ENCODE peak calls at places on chromosomes 12 and 14, in seven cellular contexts. D is ureter; S is activated T-cell treated with anti-CD3 and anti-CD28 coated beads, Interleukin-2, amount 50 U/mL, for 4 hours; C is BJ; Z is transverse colon; B is dermis blood vessel endothelial cell; K is left lung. T is an unnamed sample.

GRCh38 chr14:88463318-88463717 is 77.9 kb downstream of the SPATA7 start:
- DNase-seq in Z (no peak), S (no peak), B (peak), C (no peak), K (no peak), D (no peak), T (no peak)

GRCh38 chr12:117105902-117106301 is 6.7 kb upstream of the TESC start:
- DNase-seq in Z (peak), S (peak), D (no peak), K (no peak), B (no peak), C (no peak), T (no peak)

GRCh38 chr12:27817761-27818160 is 37.7 kb upstream of the MANSC4 start:
- DNase-seq in D (no peak), S (no peak), Z (no peak), B (no peak), K (no peak), C (no peak), T (no peak)

GRCh38 chr14:76104802-76105355 is 46.8 kb upstream of the GPATCH2L start:
- DNase-seq in S (no peak), C (no peak), D (no peak), Z (no peak), K (no peak), B (no peak), T (no peak)

GRCh38 chr14:50085570-50086315 is 30.6 kb downstream of the VCPKMT start:
- DNase-seq in S (no peak), Z (no peak), C (no peak), D (no peak), B (no peak), K (no peak), T (no peak)

GRCh38 chr14:91371011-91371989 is 46.3 kb downstream of the CCDC88C start:
- DNase-seq in C (no peak), D (no peak), S (no peak), K (no peak), B (no peak), Z (no peak), T (no peak)

GRCh38 chr14:88166616-88167015 is 156.5 kb downstream of the KCNK10 start:
- DNase-seq in C (no peak), S (no peak), K (no peak), Z (no peak), D (no peak), B (no peak), T (peak)

GRCh38 chr14:75046899-75047298 is 4.4 kb downstream of the MLH3 start:
- DNase-seq in B (no peak), C (no peak), D (no peak), S (no peak), Z (no peak), K (no peak), T (no peak)

GRCh38 chr12:68154768-68155167 is 4.8 kb downstream of the IFNG start:
- DNase-seq in D (no peak), B (no peak), S (no peak), K (no peak), Z (no peak), C (no peak), T (no peak)

GRCh38 chr12:71746983-71747611 is 7.6 kb upstream of the RAB21 start:
- DNase-seq in S (peak), D (peak), C (no peak), K (no peak), Z (peak), B (peak), T (no peak)

GRCh38 chr12:90836689-90837088 is 118.3 kb downstream of the CCER1 start:
- DNase-seq in S (no peak), Z (no peak), D (no peak), C (no peak), B (no peak), K (no peak), T (no peak)

GRCh38 chr12:123984903-123985302 is 11.9 kb downstream of the ZNF664 start:
- DNase-seq in Z (no peak), K (no peak), S (no peak), C (no peak), B (no peak), D (no peak), T (no peak)

GRCh38 chr14:26729851-26730250 is 132.0 kb upstream of the NOVA1 start:
- DNase-seq in S (no peak), D (no peak), B (no peak), C (no peak), Z (no peak), K (no peak), T (no peak)

GRCh38 chr12:51262758-51263177 is 7.4 kb downstream of the SMAGP start:
- DNase-seq in B (peak), C (no peak), Z (peak), S (no peak), D (no peak), K (no peak), T (peak)

GRCh38 chr12:71556881-71557280 is 106.8 kb downstream of the ZFC3H1 start:
- DNase-seq in K (no peak), Z (no peak), C (peak), S (no peak), B (no peak), D (no peak), T (peak)

GRCh38 chr14:22316473-22316872 is 272.6 kb downstream of the DAD1 start:
- DNase-seq in B (no peak), D (no peak), Z (no peak), S (no peak), K (no peak), C (no peak), T (no peak)

GRCh38 chr14:61152851-61153364 is 128.2 kb downstream of the TMEM30B start:
- DNase-seq in B (no peak), Z (no peak), D (no peak), C (no peak), K (no peak), S (no peak), T (no peak)

GRCh38 chr12:63876980-63877379 is 32.5 kb downstream of the SRGAP1 start:
- DNase-seq in D (no peak), S (no peak), K (no peak), B (no peak), C (no peak), Z (no peak), T (no peak)

GRCh38 chr12:120514002-120514401 is 15.0 kb downstream of the COQ5 start:
- DNase-seq in K (no peak), D (no peak), Z (no peak), C (no peak), S (no peak), B (no peak), T (no peak)

GRCh38 chr12:56223571-56224101 is 506 bp upstream of the NABP2 start:
- DNase-seq in K (no peak), C (no peak), B (no peak), Z (no peak), D (no peak), S (no peak), T (no peak)

GRCh38 chr14:39492267-39492666 is 60.0 kb upstream of the FBXO33 start:
- DNase-seq in D (no peak), B (no peak), Z (no peak), C (peak), K (no peak), S (no peak), T (peak)

GRCh38 chr12:95546491-95546813 is 4.8 kb downstream of the USP44 start:
- DNase-seq in K (no peak), B (no peak), S (no peak), D (no peak), C (no peak), Z (no peak), T (no peak)

GRCh38 chr14:36823651-36824050 is 162.0 kb downstream of the PAX9 start:
- DNase-seq in K (no peak), D (no peak), Z (no peak), S (no peak), C (no peak), B (no peak), T (no peak)

GRCh38 chr14:54866588-54866987 is 36.0 kb downstream of the GCH1 start:
- DNase-seq in S (no peak), B (peak), K (no peak), D (no peak), Z (no peak), C (no peak), T (no peak)

GRCh38 chr12:70154960-70155589 is 88.2 kb upstream of the CNOT2 start:
- DNase-seq in S (no peak), C (no peak), B (peak), K (no peak), D (no peak), Z (no peak), T (no peak)

GRCh38 chr14:30994681-30995620 is 30.5 kb upstream of the AP4S1 start:
- DNase-seq in S (no peak), Z (no peak), B (peak), C (no peak), D (no peak), K (no peak), T (no peak)

GRCh38 chr12:6241495-6241894 is 41.3 kb downstream of the CD9 start:
- DNase-seq in Z (peak), C (no peak), S (no peak), B (peak), K (peak), D (peak), T (no peak)

GRCh38 chr14:64040044-64040443 is 187.2 kb downstream of the SYNE2 start:
- DNase-seq in S (no peak), Z (no peak), B (peak), C (no peak), D (no peak), K (no peak), T (no peak)

GRCh38 chr12:121513464-121514183 is 67.2 kb downstream of the KDM2B start:
- DNase-seq in D (no peak), K (no peak), Z (peak), B (peak), C (no peak), S (no peak), T (no peak)

GRCh38 chr12:120720972-120721801 is 4.4 kb upstream of the ACADS start:
- DNase-seq in D (no peak), B (no peak), K (no peak), C (no peak), S (no peak), Z (no peak), T (no peak)

GRCh38 chr14:99728981-99729451 is 44.9 kb downstream of the CYP46A1 start:
- DNase-seq in C (no peak), D (no peak), Z (no peak), B (no peak), S (no peak), K (peak), T (no peak)